ENCODE peak calls at places on chromosomes 6 and 20, in seven cellular contexts. N is spleen; U is keratinocyte; L is GM23248; X is CD4-positive, alpha-beta T cell; H is A549; Q is aorta. O is an unnamed sample.
A peak's percentile ranks its signal among the peaks of the same experiment; 100 is the strongest.

GRCh38 chr20:41205313-41205712 is 68.0 kb downstream of the PLCG1 start:
- DNase-seq in X (no peak), U (no peak), L (no peak), H (no peak), Q (no peak), N (no peak), O (no peak)

GRCh38 chr6:47075168-47075567 is 33.0 kb upstream of the ADGRF1 start:
- DNase-seq in N (no peak), X (no peak), H (no peak), U (no peak), Q (no peak), L (no peak), O (no peak)

GRCh38 chr6:89972024-89972381 is 77.7 kb downstream of the GJA10 start:
- DNase-seq in U (no peak), X (no peak), H (no peak), N (no peak), Q (no peak), L (no peak), O (no peak)

GRCh38 chr6:44176935-44177509 is 18.4 kb downstream of the CAPN11 start:
- DNase-seq in Q (no peak), H (no peak), U (no peak), N (no peak), L (no peak), X (no peak), O (no peak)

GRCh38 chr6:131754088-131754487 is 43.3 kb upstream of the CTAGE9 start:
- DNase-seq in X (no peak), U (no peak), Q (no peak), L (peak; percentile 62), H (no peak), N (no peak), O (no peak)

GRCh38 chr6:126905917-126906316 is 212.6 kb upstream of the RSPO3 start:
- DNase-seq in N (no peak), L (no peak), H (no peak), U (no peak), Q (no peak), X (no peak), O (no peak)

GRCh38 chr20:22775256-22775655 is 190.9 kb upstream of the FOXA2 start:
- DNase-seq in U (no peak), H (no peak), N (no peak), Q (no peak), X (no peak), L (no peak), O (no peak)

GRCh38 chr6:96153775-96154174 is 138.0 kb downstream of the FUT9 start:
- DNase-seq in N (no peak), L (no peak), U (no peak), Q (no peak), H (no peak), X (no peak), O (no peak)

GRCh38 chr20:25447671-25448070 is 40.2 kb downstream of the GINS1 start:
- DNase-seq in Q (no peak), N (peak; percentile 5), X (no peak), U (no peak), L (no peak), H (no peak), O (no peak)

GRCh38 chr6:41734666-41735426 is 562 bp downstream of the TFEB start:
- DNase-seq in L (peak; percentile 79), X (peak; percentile 60), H (peak; percentile 80), Q (peak; percentile 91), N (peak; percentile 97), U (no peak), O (no peak)

GRCh38 chr6:137776786-137777185 is 90.3 kb upstream of the TNFAIP3 start:
- DNase-seq in X (no peak), Q (no peak), L (peak; percentile 16), N (no peak), H (no peak), U (no peak), O (no peak)

GRCh38 chr6:137775192-137775591 is 91.9 kb upstream of the TNFAIP3 start:
- DNase-seq in Q (no peak), U (no peak), L (peak; percentile 15), N (no peak), H (no peak), X (no peak), O (no peak)

GRCh38 chr6:137775720-137776119 is 91.3 kb upstream of the TNFAIP3 start:
- DNase-seq in U (no peak), N (no peak), X (no peak), L (no peak), H (no peak), Q (no peak), O (no peak)

GRCh38 chr6:137777299-137778075 is 89.6 kb upstream of the TNFAIP3 start:
- DNase-seq in H (no peak), L (peak; percentile 21), X (no peak), N (no peak), U (no peak), Q (no peak), O (no peak)

DNA sequence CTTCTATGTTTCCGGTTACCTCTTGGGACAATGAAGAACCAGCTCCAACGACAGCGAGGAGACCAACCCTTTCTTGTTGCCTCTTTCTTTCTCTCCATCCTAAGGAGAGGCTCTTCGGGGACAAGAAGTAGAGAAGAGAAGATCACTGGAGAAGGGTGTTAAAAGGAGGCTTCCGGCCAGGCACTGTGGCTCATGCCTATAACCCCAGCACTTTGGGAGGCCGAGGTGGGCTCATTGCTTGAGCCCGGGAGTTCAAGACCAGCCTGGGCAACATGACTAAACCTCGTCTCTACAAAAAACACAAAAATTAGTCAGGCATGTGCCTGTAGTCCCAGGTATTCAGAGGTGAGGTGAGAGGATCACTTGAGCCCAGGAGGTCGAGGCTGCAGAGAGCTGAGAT is 90.8 kb upstream of the TNFAIP3 start:
- DNase-seq in L (no peak), U (no peak), X (no peak), N (no peak), H (no peak), Q (no peak), O (no peak)
- H3K27ac ChIP-seq in L (no peak overlapping the region), U (no peak overlapping the region), X (no peak overlapping the region), N (no peak overlapping the region), H (no peak overlapping the region), Q (no peak overlapping the region), O (peak overlapping the region; percentile 39)

GRCh38 chr6:125516644-125517043 is 214.9 kb upstream of the HDDC2 start:
- DNase-seq in X (no peak), L (no peak), Q (no peak), N (no peak), H (no peak), U (no peak), O (no peak)
- H3K27ac ChIP-seq in X (no peak overlapping the region), L (no peak overlapping the region), Q (no peak overlapping the region), N (no peak overlapping the region), H (no peak overlapping the region), U (no peak overlapping the region), O (no peak overlapping the region)

DNA sequence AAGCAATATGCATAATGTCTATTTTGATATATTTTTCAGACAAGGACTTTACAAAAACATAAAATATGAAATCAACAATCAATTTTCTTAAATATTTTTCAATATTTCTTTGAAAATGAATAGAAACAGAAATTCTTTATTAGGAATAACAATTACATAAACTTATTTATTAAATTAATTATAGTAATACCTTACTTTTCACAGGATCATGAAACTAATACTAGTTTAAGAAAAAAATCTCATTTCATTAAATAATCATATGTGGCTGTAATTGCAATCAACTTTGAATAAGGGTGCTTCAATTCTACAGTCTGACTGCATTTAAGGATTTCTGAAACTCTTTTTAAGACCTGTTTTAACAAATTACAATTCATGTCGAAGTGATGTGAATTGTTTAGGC is 26.6 kb downstream of the EPHA7 start:
- DNase-seq in N (no peak), U (no peak), H (no peak), L (no peak), Q (no peak), X (no peak), O (no peak)
- H3K27ac ChIP-seq in N (no peak overlapping the region), U (no peak overlapping the region), H (no peak overlapping the region), L (no peak overlapping the region), Q (no peak overlapping the region), X (no peak overlapping the region), O (no peak overlapping the region)

GRCh38 chr6:36626636-36627035 is 32.5 kb downstream of the SRSF3 start:
- DNase-seq in Q (peak; percentile 2), X (no peak), H (no peak), N (peak; percentile 36), L (no peak), U (no peak), O (no peak)

GRCh38 chr6:36622901-36623546 is 28.9 kb downstream of the SRSF3 start:
- DNase-seq in U (no peak), N (peak; percentile 39), Q (peak; percentile 11), H (no peak), L (no peak), X (no peak), O (no peak)

GRCh38 chr6:36623547-36624459 is 29.6 kb downstream of the SRSF3 start:
- DNase-seq in Q (peak; percentile 87), H (peak; percentile 62), U (no peak), X (peak; percentile 75), L (peak; percentile 92), N (peak; percentile 91), O (no peak)

GRCh38 chr6:36625161-36625919 is 31.2 kb downstream of the SRSF3 start:
- DNase-seq in X (no peak), U (no peak), Q (peak; percentile 58), N (peak; percentile 7), L (peak; percentile 88), H (no peak), O (no peak)

DNA sequence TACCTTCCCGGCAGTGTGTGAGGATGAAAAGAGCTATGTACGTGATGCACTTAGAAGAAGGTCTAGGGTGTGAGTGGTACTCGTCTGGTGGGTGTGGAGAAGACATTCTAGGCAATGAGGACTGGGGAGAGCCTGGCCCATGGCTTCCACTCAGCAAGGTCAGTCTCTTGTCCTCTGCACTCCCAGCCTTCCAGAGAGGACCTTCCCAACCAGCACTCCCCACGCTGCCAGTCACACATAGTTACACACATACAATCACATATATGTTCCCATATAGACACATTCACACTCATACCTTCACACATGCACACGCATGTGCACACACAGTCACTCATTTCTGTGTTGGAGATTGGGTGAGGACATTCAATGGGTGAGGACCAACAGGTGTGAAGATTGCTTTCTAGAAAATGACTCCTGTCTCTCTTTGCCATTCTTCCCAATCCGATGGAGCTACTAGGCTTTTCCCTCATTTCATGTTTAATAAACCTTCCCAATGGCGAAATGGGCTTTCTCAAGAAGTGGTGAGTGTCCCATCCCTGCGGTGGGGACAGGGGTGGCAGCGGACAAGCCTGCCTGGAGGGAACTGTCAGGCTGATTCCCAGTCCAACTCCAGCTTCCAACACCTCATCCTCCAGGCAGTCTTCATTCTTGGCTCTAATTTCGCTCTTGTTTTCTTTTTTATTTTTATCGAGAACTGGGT is 30.4 kb downstream of the SRSF3 start:
- DNase-seq in H (no peak), Q (peak; percentile 39), N (no peak), U (no peak), L (no peak), X (no peak), O (no peak)
- H3K27ac ChIP-seq in H (peak overlapping the region; percentile 41), Q (peak overlapping the region; percentile 57), N (peak overlapping the region; percentile 47), U (no peak overlapping the region), L (peak overlapping the region; percentile 79), X (no peak overlapping the region), O (no peak overlapping the region)

DNA sequence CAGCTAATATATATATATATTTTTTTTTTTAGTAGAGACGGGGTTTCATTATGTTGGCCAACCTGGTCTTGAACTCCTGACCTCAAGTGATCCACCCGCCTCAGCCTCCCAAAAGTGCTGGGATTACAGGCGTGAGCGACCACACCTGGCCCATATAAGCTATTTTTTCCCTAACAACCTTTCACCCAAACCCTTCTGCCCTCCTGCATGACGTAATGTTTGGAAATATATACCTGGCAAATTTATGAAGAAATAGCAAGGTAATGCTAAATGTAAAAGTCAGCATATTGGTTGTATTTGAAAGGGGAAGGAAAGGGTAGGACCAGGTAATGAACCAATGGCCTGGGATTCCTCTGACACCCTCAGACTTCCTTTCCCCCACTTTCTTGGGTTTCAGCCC is 325.5 kb upstream of the ARID1B start:
- DNase-seq in Q (no peak), X (no peak), H (no peak), L (no peak), U (no peak), N (no peak), O (no peak)
- H3K27ac ChIP-seq in Q (no peak overlapping the region), X (no peak overlapping the region), H (no peak overlapping the region), L (no peak overlapping the region), U (no peak overlapping the region), N (no peak overlapping the region), O (no peak overlapping the region)

GRCh38 chr6:162070639-162071038 is 656.9 kb downstream of the PRKN start:
- DNase-seq in H (no peak), Q (no peak), U (no peak), X (no peak), N (no peak), L (no peak), O (no peak)
- H3K27ac ChIP-seq in H (no peak overlapping the region), Q (no peak overlapping the region), U (no peak overlapping the region), X (no peak overlapping the region), N (no peak overlapping the region), L (no peak overlapping the region), O (no peak overlapping the region)

O was measured in epithelial cell of prostate.